ENCODE peak calls at places on chromosomes 16 and 17, in four cellular contexts. One of them, this sample, is unnamed.

GRCh38 chr16:84810518-84811273 is 9.1 kb upstream of the CRISPLD2 start:
- DNase-seq in HCT116: no peak
- DNase-seq in MM.1S: peak; percentile 18
- DNase-seq in GM23248: peak; percentile 81
- DNase-seq in this sample: no peak

GRCh38 chr17:80987941-80988461 is 3.6 kb upstream of the CHMP6 start:
- DNase-seq in MM.1S: no peak
- DNase-seq in HCT116: no peak
- DNase-seq in GM23248: no peak
- DNase-seq in this sample: no peak

GRCh38 chr16:87844374-87844733 is 25.0 kb downstream of the SLC7A5 start:
- DNase-seq in MM.1S: no peak
- DNase-seq in HCT116: no peak
- DNase-seq in GM23248: no peak
- DNase-seq in this sample: no peak

GRCh38 chr17:33986088-33986487 is 269.0 kb upstream of the CCL2 start:
- DNase-seq in HCT116: no peak
- DNase-seq in MM.1S: no peak
- DNase-seq in GM23248: no peak
- DNase-seq in this sample: no peak

GRCh38 chr16:70159355-70160348 is 13.9 kb upstream of the CLEC18C start:
- DNase-seq in MM.1S: no peak
- DNase-seq in GM23248: peak; percentile 24
- DNase-seq in HCT116: no peak
- DNase-seq in this sample: peak; percentile 33

GRCh38 chr17:49707246-49707607 is 537 bp downstream of the SLC35B1 start:
- DNase-seq in GM23248: peak; percentile 54
- DNase-seq in MM.1S: peak; percentile 27
- DNase-seq in HCT116: no peak
- DNase-seq in this sample: peak; percentile 20

GRCh38 chr16:67549936-67550335 is 12.4 kb upstream of the CTCF start:
- DNase-seq in HCT116: no peak
- DNase-seq in MM.1S: no peak
- DNase-seq in GM23248: no peak
- DNase-seq in this sample: no peak

GRCh38 chr17:36592711-36593321 is 1.1 kb downstream of the DHRS11 start:
- DNase-seq in HCT116: no peak
- DNase-seq in GM23248: no peak
- DNase-seq in MM.1S: no peak
- DNase-seq in this sample: no peak

GRCh38 chr17:71024172-71024571 is 854.8 kb downstream of the KCNJ2 start:
- DNase-seq in GM23248: no peak
- DNase-seq in MM.1S: no peak
- DNase-seq in HCT116: no peak
- DNase-seq in this sample: no peak

GRCh38 chr16:15961060-15961511 is 11.7 kb downstream of the ABCC1 start:
- DNase-seq in GM23248: no peak
- DNase-seq in HCT116: no peak
- DNase-seq in MM.1S: peak; percentile 37
- DNase-seq in this sample: no peak

GRCh38 chr17:49527927-49528651 is 33.0 kb downstream of the NGFR start:
- DNase-seq in GM23248: no peak
- DNase-seq in HCT116: no peak
- DNase-seq in MM.1S: no peak
- DNase-seq in this sample: no peak

GRCh38 chr16:87317766-87318121 is 552 bp upstream of the C16orf95 start:
- DNase-seq in HCT116: no peak
- DNase-seq in MM.1S: peak; percentile 23
- DNase-seq in GM23248: peak; percentile 91
- DNase-seq in this sample: no peak

GRCh38 chr17:63191610-63192009 is 225.6 kb downstream of the TANC2 start:
- DNase-seq in MM.1S: peak; percentile 8
- DNase-seq in GM23248: no peak
- DNase-seq in HCT116: no peak
- DNase-seq in this sample: no peak

GRCh38 chr17:50719924-50720805 is 762 bp downstream of the LUC7L3 start:
- DNase-seq in GM23248: no peak
- DNase-seq in HCT116: no peak
- DNase-seq in MM.1S: no peak
- DNase-seq in this sample: no peak

GRCh38 chr16:68298907-68299515 is 11.7 kb downstream of the SLC7A6OS start:
- DNase-seq in HCT116: no peak
- DNase-seq in MM.1S: no peak
- DNase-seq in GM23248: peak; percentile 84
- DNase-seq in this sample: no peak

GRCh38 chr17:82970067-82970466 is 109.3 kb upstream of the METRNL start:
- DNase-seq in MM.1S: no peak
- DNase-seq in HCT116: no peak
- DNase-seq in GM23248: no peak
- DNase-seq in this sample: no peak

GRCh38 chr17:44345497-44346026 is 460 bp downstream of the GRN start:
- DNase-seq in GM23248: peak; percentile 73
- DNase-seq in HCT116: peak; percentile 57
- DNase-seq in MM.1S: peak; percentile 50
- DNase-seq in this sample: peak; percentile 61

GRCh38 chr17:63774141-63774981 is at the start of gene DDX42:
- DNase-seq in MM.1S: no peak
- DNase-seq in GM23248: peak; percentile 79
- DNase-seq in HCT116: no peak
- DNase-seq in this sample: peak; percentile 90

GRCh38 chr17:7842380-7842949 is 8.4 kb downstream of the KDM6B start:
- DNase-seq in MM.1S: peak; percentile 74
- DNase-seq in HCT116: no peak
- DNase-seq in GM23248: peak; percentile 94
- DNase-seq in this sample: peak; percentile 68

GRCh38 chr17:8991514-8992285 is 26.2 kb upstream of the PIK3R5 start:
- DNase-seq in MM.1S: peak; percentile 51
- DNase-seq in HCT116: peak; percentile 51
- DNase-seq in GM23248: peak; percentile 85
- DNase-seq in this sample: peak; percentile 61

GRCh38 chr17:10463402-10463801 is 6.0 kb downstream of the MYH4 start:
- DNase-seq in HCT116: no peak
- DNase-seq in MM.1S: no peak
- DNase-seq in GM23248: no peak
- DNase-seq in this sample: no peak

GRCh38 chr16:1979271-1980025 is 1.8 kb downstream of the NOXO1 start:
- DNase-seq in MM.1S: no peak
- DNase-seq in GM23248: no peak
- DNase-seq in HCT116: no peak
- DNase-seq in this sample: peak; percentile 77

GRCh38 chr17:47884427-47884740 is 11.7 kb upstream of the SP2 start:
- DNase-seq in MM.1S: no peak
- DNase-seq in GM23248: no peak
- DNase-seq in HCT116: no peak
- DNase-seq in this sample: no peak

GRCh38 chr16:9817586-9817985 is 364.6 kb downstream of the GRIN2A start:
- DNase-seq in HCT116: no peak
- DNase-seq in MM.1S: no peak
- DNase-seq in GM23248: no peak
- DNase-seq in this sample: no peak

GRCh38 chr16:31508706-31509523 is 724 bp upstream of the RUSF1 start:
- DNase-seq in HCT116: no peak
- DNase-seq in GM23248: peak; percentile 66
- DNase-seq in MM.1S: no peak
- DNase-seq in this sample: no peak

GRCh38 chr16:89446975-89447293 is 43.4 kb downstream of the ANKRD11 start:
- DNase-seq in MM.1S: no peak
- DNase-seq in GM23248: no peak
- DNase-seq in HCT116: no peak
- DNase-seq in this sample: no peak

GRCh38 chr17:53919356-53919755 is 96.6 kb downstream of the KIF2B start:
- DNase-seq in HCT116: no peak
- DNase-seq in GM23248: no peak
- DNase-seq in MM.1S: no peak
- DNase-seq in this sample: no peak

GRCh38 chr16:71230122-71230845 is at the start of gene HYDIN:
- DNase-seq in HCT116: no peak
- DNase-seq in GM23248: peak; percentile 63
- DNase-seq in MM.1S: no peak
- DNase-seq in this sample: peak; percentile 90

GRCh38 chr16:1475552-1476114 is 805 bp upstream of the CLCN7 start:
- DNase-seq in MM.1S: no peak
- DNase-seq in GM23248: no peak
- DNase-seq in HCT116: no peak
- DNase-seq in this sample: no peak

GRCh38 chr17:69874220-69874670 is 200.8 kb upstream of the KCNJ16 start:
- DNase-seq in GM23248: peak; percentile 88
- DNase-seq in HCT116: no peak
- DNase-seq in MM.1S: no peak
- DNase-seq in this sample: no peak

GRCh38 chr16:78654929-78655328 is 555.5 kb downstream of the WWOX start:
- DNase-seq in HCT116: no peak
- DNase-seq in MM.1S: no peak
- DNase-seq in GM23248: no peak
- DNase-seq in this sample: no peak

GRCh38 chr16:13018026-13018425 is 116.6 kb downstream of the SHISA9 start:
- DNase-seq in HCT116: no peak
- DNase-seq in GM23248: no peak
- DNase-seq in MM.1S: no peak
- DNase-seq in this sample: no peak
- H3K9me2 ChIP-seq in HCT116: no peaks in the 10 kb centered on the region
- H3K9me2 ChIP-seq in GM23248: no peaks in the 10 kb centered on the region
- H3K9me2 ChIP-seq in MM.1S: no peaks in the 10 kb centered on the region
- H3K9me2 ChIP-seq in this sample: no peaks in the 10 kb centered on the region

GRCh38 chr17:39600469-39601009 is 7.2 kb downstream of the NEUROD2 start:
- DNase-seq in HCT116: no peak
- DNase-seq in GM23248: no peak
- DNase-seq in MM.1S: no peak
- DNase-seq in this sample: no peak

GRCh38 chr17:39599665-39600468 is 7.9 kb downstream of the NEUROD2 start:
- DNase-seq in GM23248: no peak
- DNase-seq in HCT116: no peak
- DNase-seq in MM.1S: no peak
- DNase-seq in this sample: no peak

GRCh38 chr17:39602533-39603303 is 5.0 kb downstream of the NEUROD2 start:
- DNase-seq in HCT116: no peak
- DNase-seq in GM23248: no peak
- DNase-seq in MM.1S: no peak
- DNase-seq in this sample: no peak

GRCh38 chr17:39601758-39602532 is 5.8 kb downstream of the NEUROD2 start:
- DNase-seq in MM.1S: no peak
- DNase-seq in HCT116: no peak
- DNase-seq in GM23248: no peak
- DNase-seq in this sample: no peak

DNA sequence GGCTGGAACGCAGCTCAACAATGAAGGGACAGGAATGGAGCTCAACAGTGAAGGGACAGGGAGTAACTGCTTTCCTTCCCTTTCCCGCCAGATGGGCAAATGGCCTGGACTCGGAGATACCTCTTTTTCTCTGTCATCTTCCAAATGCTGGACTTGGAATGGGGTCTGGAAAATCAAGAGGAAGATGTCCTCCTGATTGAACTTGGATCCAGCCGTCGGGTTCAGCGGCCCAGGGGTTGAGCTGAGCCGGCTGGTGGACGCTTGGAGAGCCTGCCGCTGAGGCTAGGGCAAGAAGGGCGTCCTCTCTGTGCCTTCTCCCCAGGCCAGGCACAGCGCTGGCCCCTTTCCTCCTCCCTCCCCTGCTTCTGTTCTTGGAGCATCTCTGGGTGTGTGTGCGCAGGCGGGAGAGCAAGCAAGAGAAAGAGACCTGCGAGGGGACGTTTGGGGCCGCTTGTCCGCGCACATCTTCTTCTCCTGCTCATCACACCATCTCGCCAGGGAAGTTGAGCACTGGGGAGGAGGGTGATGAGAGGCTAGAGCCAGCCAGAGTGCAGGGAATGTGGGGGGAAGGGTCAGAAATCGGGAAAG is 6.6 kb downstream of the NEUROD2 start:
- DNase-seq in HCT116: no peak
- DNase-seq in MM.1S: no peak
- DNase-seq in GM23248: no peak
- DNase-seq in this sample: no peak
- TF ChIP-seq EZH2 in HCT116: no peak
- TF ChIP-seq EZH2 in MM.1S: no peak
- TF ChIP-seq EZH2 in GM23248: no peak
- TF ChIP-seq EZH2 in this sample: peak; percentile 72

GRCh38 chr17:59332890-59333377 is 1.5 kb downstream of the YPEL2 start:
- DNase-seq in GM23248: peak; percentile 67
- DNase-seq in MM.1S: no peak
- DNase-seq in HCT116: no peak
- DNase-seq in this sample: peak; percentile 50

GRCh38 chr17:59331929-59332889 is 754 bp downstream of the YPEL2 start:
- DNase-seq in MM.1S: no peak
- DNase-seq in GM23248: peak; percentile 70
- DNase-seq in HCT116: no peak
- DNase-seq in this sample: peak; percentile 41

GRCh38 chr17:59329558-59330313 is 1.7 kb upstream of the YPEL2 start:
- DNase-seq in HCT116: peak; percentile 62
- DNase-seq in GM23248: peak; percentile 85
- DNase-seq in MM.1S: peak; percentile 72
- DNase-seq in this sample: peak; percentile 58

GRCh38 chr17:59330314-59330942 is 1.0 kb upstream of the YPEL2 start:
- DNase-seq in MM.1S: peak; percentile 73
- DNase-seq in HCT116: no peak
- DNase-seq in GM23248: peak; percentile 38
- DNase-seq in this sample: peak; percentile 44

GRCh38 chr17:59331129-59331928 is at the start of gene YPEL2:
- DNase-seq in HCT116: peak; percentile 82
- DNase-seq in MM.1S: peak; percentile 92
- DNase-seq in GM23248: peak; percentile 93
- DNase-seq in this sample: peak; percentile 95
- H2AFZ ChIP-seq in HCT116: peak within 1 kb of the TSS; percentile 84
- H2AFZ ChIP-seq in MM.1S: peak within 1 kb of the TSS; percentile 96
- H2AFZ ChIP-seq in GM23248: peak within 1 kb of the TSS; percentile 85
- H2AFZ ChIP-seq in this sample: peak within 1 kb of the TSS; percentile 92

DNA sequence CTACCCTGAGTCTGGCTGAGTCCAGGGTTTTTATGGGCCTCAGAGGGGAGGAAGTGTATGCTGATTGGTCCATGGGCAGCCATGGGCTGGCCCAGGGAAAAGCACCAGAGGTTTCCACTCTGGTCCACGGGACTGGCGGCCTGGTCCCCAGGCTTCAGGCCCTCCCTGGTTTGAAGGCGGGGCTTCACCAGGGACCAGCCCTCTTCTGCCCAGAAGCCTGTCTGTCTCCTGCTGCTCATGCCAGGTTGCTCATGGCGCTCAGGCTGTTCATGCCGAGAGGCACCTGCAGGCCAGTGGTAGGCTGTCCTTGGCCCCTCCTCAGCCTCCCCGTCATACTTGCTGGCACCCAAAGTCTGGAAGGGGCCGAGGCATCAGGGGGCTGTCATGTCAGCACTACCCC is 45.0 kb upstream of the CLEC19A start:
- DNase-seq in GM23248: no peak
- DNase-seq in HCT116: no peak
- DNase-seq in MM.1S: no peak
- DNase-seq in this sample: no peak
- H3K9me2 ChIP-seq in GM23248: no peaks in the 10 kb centered on the region
- H3K9me2 ChIP-seq in HCT116: no peaks in the 10 kb centered on the region
- H3K9me2 ChIP-seq in MM.1S: no peaks in the 10 kb centered on the region
- H3K9me2 ChIP-seq in this sample: no peaks in the 10 kb centered on the region

DNA sequence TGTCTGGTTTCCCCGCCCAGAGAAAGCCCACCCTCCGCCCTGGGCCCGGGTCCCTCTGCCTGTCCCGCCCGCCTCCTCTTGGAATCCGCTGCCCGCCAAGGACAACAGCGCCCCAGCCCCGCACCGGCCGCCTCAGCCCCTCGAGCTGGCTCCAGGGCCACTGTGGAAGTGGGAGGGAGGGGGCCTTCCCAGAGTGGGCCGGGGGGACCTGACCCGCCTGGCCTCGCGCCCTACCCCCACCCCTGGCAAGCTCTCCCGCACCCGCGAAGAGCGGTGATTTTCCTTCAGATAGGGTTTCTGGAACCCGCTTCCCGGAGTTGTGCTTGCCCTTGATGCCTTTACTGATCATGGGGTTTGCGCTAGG is 2.3 kb upstream of the CBX8 start:
- DNase-seq in MM.1S: no peak
- DNase-seq in GM23248: no peak
- DNase-seq in HCT116: no peak
- DNase-seq in this sample: no peak
- TF ChIP-seq EZH2 in MM.1S: no peak
- TF ChIP-seq EZH2 in GM23248: no peak
- TF ChIP-seq EZH2 in HCT116: no peak
- TF ChIP-seq EZH2 in this sample: no peak

This sample was measured in PC-9.